ENCODE peak calls at places on chromosomes 13 and 19, in five cellular contexts. V, F, A, G and P are unnamed samples. For H3K36me3, the result is how much of the 10 kb centered on the place peaks cover.

GRCh38 chr13:33953203-33953602 is 135.3 kb downstream of the RFC3 start:
- DNase-seq in G (peak), V (no peak), A (no peak), F (no peak), P (no peak)

GRCh38 chr19:44611812-44612295 is 1.5 kb upstream of the IGSF23 start:
- DNase-seq in G (no peak), A (no peak), V (no peak), F (no peak), P (no peak)

GRCh38 chr13:101714195-101714594 is 261.7 kb downstream of the ITGBL1 start:
- DNase-seq in A (no peak), V (no peak), F (no peak), G (no peak), P (no peak)

GRCh38 chr13:80010846-80011245 is 330.1 kb downstream of the SPRY2 start:
- DNase-seq in V (no peak), G (no peak), F (no peak), A (no peak), P (no peak)

GRCh38 chr19:46371371-46371901 is 24.5 kb downstream of the PPP5C start:
- DNase-seq in G (no peak), F (no peak), V (no peak), A (peak), P (peak)

GRCh38 chr13:25213716-25214115 is 41.6 kb upstream of the AMER2 start:
- DNase-seq in V (no peak), A (no peak), F (no peak), G (no peak), P (peak)

GRCh38 chr19:14033946-14034345 is 2.4 kb downstream of the IL27RA start:
- DNase-seq in F (no peak), V (no peak), G (no peak), A (no peak), P (no peak)

GRCh38 chr19:6890421-6890913 is 3.1 kb downstream of the ADGRE1 start:
- DNase-seq in A (no peak), G (no peak), F (no peak), V (no peak), P (no peak)

GRCh38 chr13:29858231-29858630 is 7.8 kb upstream of the UBL3 start:
- DNase-seq in F (no peak), A (no peak), G (no peak), V (no peak), P (no peak)

GRCh38 chr19:7968796-7969559 is 25.5 kb upstream of the TIMM44 start:
- DNase-seq in A (peak), F (no peak), V (no peak), G (no peak), P (no peak)

GRCh38 chr13:48160879-48161278 is 66.0 kb upstream of the MED4 start:
- DNase-seq in A (no peak), V (no peak), G (peak), F (no peak), P (no peak)

GRCh38 chr13:99991013-99991805 is 9.6 kb downstream of the ZIC2 start:
- DNase-seq in A (no peak), G (no peak), F (no peak), V (no peak), P (no peak)

GRCh38 chr13:97573011-97573410 is 139.0 kb downstream of the RAP2A start:
- DNase-seq in A (no peak), G (peak), F (no peak), V (no peak), P (no peak)

GRCh38 chr13:30222253-30222652 is 85.1 kb downstream of the KATNAL1 start:
- DNase-seq in A (no peak), F (no peak), V (no peak), G (no peak), P (no peak)

GRCh38 chr13:110726726-110727125 is 13.2 kb downstream of the ING1 start:
- DNase-seq in V (no peak), F (no peak), G (no peak), A (no peak), P (no peak)

GRCh38 chr19:55158848-55159793 is 1.6 kb upstream of the TNNI3 start:
- DNase-seq in A (peak), G (peak), V (peak), F (no peak), P (no peak)

GRCh38 chr13:33193428-33193974 is 92.1 kb downstream of the STARD13 start:
- DNase-seq in F (no peak), G (peak), V (no peak), A (no peak), P (no peak)

GRCh38 chr13:60617863-60618733 is 221.1 kb downstream of the TDRD3 start:
- DNase-seq in F (no peak), A (no peak), V (peak), G (peak), P (no peak)

GRCh38 chr19:51712461-51713081 is 11.2 kb downstream of the HAS1 start:
- DNase-seq in F (no peak), V (peak), A (no peak), G (peak), P (no peak)

GRCh38 chr19:55667958-55668357 is 7.1 kb upstream of the EPN1 start:
- DNase-seq in A (peak), V (peak), G (no peak), F (no peak), P (no peak)

GRCh38 chr19:11261902-11262839 is at the start of gene DOCK6:
- DNase-seq in A (peak), V (peak), G (no peak), F (no peak), P (no peak)

GRCh38 chr19:11767633-11768133 is 883 bp downstream of the ZNF441 start:
- DNase-seq in F (peak), V (peak), A (peak), G (peak), P (peak)

GRCh38 chr13:96821381-96821780 is 172.9 kb downstream of the OXGR1 start:
- DNase-seq in V (no peak), A (no peak), G (peak), F (no peak), P (no peak)

GRCh38 chr13:92842145-92842544 is 384.5 kb upstream of the GPC6 start:
- DNase-seq in G (peak), V (no peak), A (no peak), F (no peak), P (no peak)

DNA sequence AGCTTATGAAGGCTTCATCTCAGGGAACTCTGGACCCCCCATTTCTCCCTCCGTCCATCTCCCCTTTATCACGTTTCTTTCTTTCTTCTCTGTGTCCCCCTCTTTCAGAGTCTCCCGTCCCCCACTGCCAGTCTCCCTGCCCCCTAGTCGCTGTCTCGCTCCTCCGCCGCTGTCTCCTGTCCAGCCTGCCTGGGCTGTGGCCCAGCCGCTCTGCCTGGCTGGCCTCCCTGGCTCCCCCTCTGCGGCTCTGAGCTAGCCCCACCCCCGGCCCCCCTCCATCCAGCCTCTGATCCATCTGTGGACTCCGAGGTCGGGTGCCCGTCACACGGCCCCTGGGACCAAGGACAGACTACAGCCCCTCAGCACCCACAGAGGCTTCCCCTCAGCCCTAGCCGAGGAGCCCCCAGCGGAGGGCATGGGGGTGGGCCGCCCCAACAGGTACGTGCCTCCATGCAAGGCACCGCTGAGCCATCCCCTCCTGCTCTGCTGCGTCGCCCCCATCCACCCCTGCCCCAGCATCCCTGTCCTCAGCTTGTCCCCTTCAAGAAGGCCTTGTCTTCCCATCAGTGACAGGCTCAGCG is 1.1 kb upstream of the KCNJ14 start:
- DNase-seq in A (peak), G (no peak), F (no peak), V (no peak), P (no peak)
- H3K36me3 ChIP-seq in A (under half), G (under half), F (under half), V (under half), P (under half)

GRCh38 chr19:3201072-3201700 is 15.5 kb downstream of the NCLN start:
- DNase-seq in F (no peak), G (no peak), A (peak), V (no peak), P (no peak)

GRCh38 chr19:3202346-3202745 is 16.6 kb downstream of the NCLN start:
- DNase-seq in A (peak), V (no peak), F (no peak), G (no peak), P (no peak)

GRCh38 chr19:3198901-3199700 is 13.4 kb downstream of the NCLN start:
- DNase-seq in G (no peak), F (no peak), A (peak), V (no peak), P (no peak)

GRCh38 chr19:3203754-3204645 is 18.3 kb downstream of the NCLN start:
- DNase-seq in A (peak), V (no peak), G (no peak), F (no peak), P (no peak)

GRCh38 chr19:3201911-3202310 is 16.2 kb downstream of the NCLN start:
- DNase-seq in V (no peak), A (peak), F (no peak), G (no peak), P (no peak)
- H3K36me3 ChIP-seq in V (under half), A (under half), F (under half), G (under half), P (half or more)

GRCh38 chr19:807627-808175 is 10.4 kb downstream of the PTBP1 start:
- DNase-seq in V (no peak), F (no peak), A (no peak), G (no peak), P (no peak)
- H3K36me3 ChIP-seq in V (under half), F (half or more), A (under half), G (half or more), P (half or more)

GRCh38 chr19:49272204-49272603 is 52.8 kb downstream of the SLC6A16 start:
- DNase-seq in F (no peak), G (peak), V (no peak), A (no peak), P (no peak)
- H3K36me3 ChIP-seq in F (under half), G (under half), V (under half), A (under half), P (under half)

GRCh38 chr19:34213283-34213682 is 41.0 kb downstream of the LSM14A start:
- DNase-seq in A (no peak), G (no peak), V (no peak), F (no peak), P (no peak)
- H3K36me3 ChIP-seq in A (under half), G (half or more), V (under half), F (under half), P (under half)